ENCODE peak calls at places on chromosomes 11 and 22, in four cellular contexts. E is Panc1, T is HCT116, F is SK-N-SH. U is an unnamed sample.

GRCh38 chr22:40024201-40025061 is 29.7 kb downstream of the FAM83F start:
- DNase-seq in E (peak), T (peak), F (peak), U (peak)

GRCh38 chr11:89504270-89504669 is 13.1 kb upstream of the NOX4 start:
- DNase-seq in T (no peak), E (no peak), F (no peak), U (no peak)

GRCh38 chr22:36860821-36861659 is at the start of gene NCF4:
- DNase-seq in E (no peak), T (no peak), F (no peak), U (no peak)

GRCh38 chr11:57935402-57936049 is 88.2 kb upstream of the OR9Q1 start:
- DNase-seq in T (no peak), E (no peak), F (no peak), U (no peak)

GRCh38 chr11:940496-941135 is 14.9 kb downstream of the AP2A2 start:
- DNase-seq in T (no peak), E (no peak), F (no peak), U (no peak)

GRCh38 chr11:100176456-100176855 is 510.6 kb upstream of the ARHGAP42 start:
- DNase-seq in F (no peak), E (no peak), T (no peak), U (no peak)

GRCh38 chr11:6925636-6926207 is 504 bp upstream of the ZNF215 start:
- DNase-seq in E (peak), F (no peak), T (peak), U (peak)

GRCh38 chr11:105229257-105229656 is 89.7 kb upstream of the CARD18 start:
- DNase-seq in F (no peak), T (no peak), E (no peak), U (no peak)

GRCh38 chr11:86670179-86670578 is 2.2 kb downstream of the ME3 start:
- DNase-seq in F (no peak), E (no peak), T (no peak), U (no peak)

GRCh38 chr11:362642-363442 is 6.5 kb upstream of the B4GALNT4 start:
- DNase-seq in T (no peak), F (no peak), E (no peak), U (no peak)

GRCh38 chr22:50398698-50399648 is 55.8 kb downstream of the PPP6R2 start:
- DNase-seq in F (no peak), E (no peak), T (no peak), U (no peak)

GRCh38 chr11:118671254-118671653 is 8.2 kb downstream of the TREH start:
- DNase-seq in E (no peak), T (no peak), F (no peak), U (no peak)

GRCh38 chr22:37196539-37197450 is 8.7 kb upstream of the C1QTNF6 start:
- DNase-seq in T (peak), F (peak), E (no peak), U (no peak)

GRCh38 chr11:1339066-1339675 is 29.7 kb upstream of the TOLLIP start:
- DNase-seq in T (no peak), F (no peak), E (no peak), U (no peak)

GRCh38 chr11:17611049-17611448 is 64.0 kb downstream of the OTOG start:
- DNase-seq in E (no peak), F (no peak), T (no peak), U (no peak)

GRCh38 chr22:26547426-26547825 is 35.2 kb upstream of the TFIP11 start:
- DNase-seq in E (no peak), F (no peak), T (no peak), U (no peak)

GRCh38 chr22:39612811-39613548 is 42.4 kb downstream of the CACNA1I start:
- DNase-seq in T (no peak), E (no peak), F (no peak), U (no peak)

GRCh38 chr22:20435436-20436308 is 2.0 kb downstream of the SCARF2 start:
- DNase-seq in F (peak), T (no peak), E (no peak), U (no peak)

GRCh38 chr11:126186031-126186698 is 25.3 kb downstream of the RPUSD4 start:
- DNase-seq in T (no peak), F (no peak), E (no peak), U (no peak)

GRCh38 chr11:88414385-88414861 is 76.9 kb upstream of the CTSC start:
- DNase-seq in E (no peak), T (no peak), F (peak), U (no peak)

GRCh38 chr11:73944901-73945300 is 5.9 kb upstream of the DNAJB13 start:
- DNase-seq in E (no peak), F (no peak), T (no peak), U (no peak)

GRCh38 chr11:68441466-68442230 is 18.9 kb upstream of the PPP6R3 start:
- DNase-seq in F (peak), T (no peak), E (no peak), U (no peak)

GRCh38 chr22:46444390-46444854 is 93.0 kb downstream of the CELSR1 start:
- DNase-seq in E (no peak), F (no peak), T (no peak), U (peak)

GRCh38 chr22:27032121-27032761 is 374.9 kb downstream of the MIAT start:
- DNase-seq in F (peak), E (no peak), T (no peak), U (peak)

GRCh38 chr11:74770456-74770855 is 21.8 kb downstream of the RNF169 start:
- DNase-seq in F (no peak), E (no peak), T (no peak), U (no peak)

GRCh38 chr22:44449061-44449682 is 48.9 kb downstream of the RTL6 start:
- DNase-seq in E (no peak), F (no peak), T (no peak), U (no peak)

GRCh38 chr11:102447941-102448868 is 4.4 kb downstream of the TMEM123 start:
- DNase-seq in T (no peak), E (no peak), F (no peak), U (no peak)

GRCh38 chr11:123454060-123454651 is 24.1 kb downstream of the GRAMD1B start:
- DNase-seq in E (no peak), T (peak), F (no peak), U (no peak)

GRCh38 chr22:27554106-27554814 is 247.3 kb downstream of the MN1 start:
- DNase-seq in T (no peak), E (no peak), F (no peak), U (no peak)

GRCh38 chr22:36510966-36511881 is 4.4 kb upstream of the FOXRED2 start:
- DNase-seq in F (peak), E (no peak), T (no peak), U (peak)

GRCh38 chr11:15764329-15764728 is 592.0 kb downstream of the SOX6 start:
- DNase-seq in T (no peak), F (no peak), E (no peak), U (no peak)

GRCh38 chr22:43529954-43530863 is 118.4 kb downstream of the MPPED1 start:
- DNase-seq in T (no peak), E (no peak), F (no peak), U (no peak)

GRCh38 chr11:65501005-65501529 is 2.2 kb downstream of the MALAT1 start:
- DNase-seq in T (no peak), F (no peak), E (no peak), U (no peak)

GRCh38 chr11:65499713-65500261 is 942 bp downstream of the MALAT1 start:
- DNase-seq in T (no peak), F (no peak), E (no peak), U (no peak)

GRCh38 chr11:65501530-65502273 is 2.9 kb downstream of the MALAT1 start:
- DNase-seq in E (no peak), T (no peak), F (no peak), U (no peak)

GRCh38 chr11:65498977-65499712 is at the start of gene MALAT1:
- DNase-seq in F (peak), E (no peak), T (peak), U (peak)

GRCh38 chr11:65500262-65501004 is 1.6 kb downstream of the MALAT1 start:
- DNase-seq in T (no peak), F (no peak), E (no peak), U (no peak)
- TF ChIP-seq REST in T (no peak), F (peak), E (no peak), U (no peak)

DNA sequence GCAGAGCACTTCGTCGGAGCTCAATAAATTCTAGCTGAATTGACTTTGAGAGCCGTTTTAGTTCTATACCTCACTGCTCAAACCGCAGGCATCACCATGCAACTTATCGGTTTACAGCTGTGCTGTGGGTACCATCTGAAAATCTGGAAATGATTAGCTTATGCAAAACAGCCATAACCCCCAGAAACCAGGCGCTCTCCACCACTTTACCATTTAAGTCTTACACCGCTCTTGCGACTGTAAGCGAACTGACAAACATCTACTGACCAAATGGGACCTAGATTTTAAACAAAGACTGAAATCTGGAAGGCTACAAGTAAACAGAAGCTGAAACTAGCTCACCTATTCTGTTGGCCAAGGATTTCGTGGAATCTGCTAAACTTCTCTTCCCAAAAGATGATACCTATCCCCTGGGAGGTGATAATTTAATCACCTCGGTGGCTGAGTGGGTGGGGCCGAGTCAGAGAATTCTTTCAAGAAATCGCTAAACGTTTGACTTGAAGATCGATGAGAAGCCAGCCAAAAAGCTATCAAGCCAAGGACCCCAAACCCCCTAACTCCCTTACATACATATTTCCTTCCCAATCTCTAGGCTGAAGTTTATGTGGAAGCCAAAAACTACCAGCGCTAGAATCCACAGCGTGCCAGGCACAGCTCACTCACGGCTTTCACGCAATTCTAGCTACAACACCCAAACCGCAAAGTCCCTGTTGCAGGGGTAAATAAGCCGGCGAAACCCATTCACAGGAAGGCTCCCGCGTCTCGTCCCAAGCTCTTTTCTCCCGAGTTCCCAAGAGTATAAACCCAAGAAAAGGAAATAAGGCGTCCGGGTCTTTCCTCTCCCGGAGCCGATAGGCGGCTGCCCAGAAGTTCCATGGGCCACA is 644 bp downstream of the SPTY2D1 start:
- DNase-seq in T (no peak), F (peak), E (no peak), U (peak)
- TF ChIP-seq POLR2AphosphoS5 in T (no peak), F (no peak), E (no peak), U (no peak)

DNA sequence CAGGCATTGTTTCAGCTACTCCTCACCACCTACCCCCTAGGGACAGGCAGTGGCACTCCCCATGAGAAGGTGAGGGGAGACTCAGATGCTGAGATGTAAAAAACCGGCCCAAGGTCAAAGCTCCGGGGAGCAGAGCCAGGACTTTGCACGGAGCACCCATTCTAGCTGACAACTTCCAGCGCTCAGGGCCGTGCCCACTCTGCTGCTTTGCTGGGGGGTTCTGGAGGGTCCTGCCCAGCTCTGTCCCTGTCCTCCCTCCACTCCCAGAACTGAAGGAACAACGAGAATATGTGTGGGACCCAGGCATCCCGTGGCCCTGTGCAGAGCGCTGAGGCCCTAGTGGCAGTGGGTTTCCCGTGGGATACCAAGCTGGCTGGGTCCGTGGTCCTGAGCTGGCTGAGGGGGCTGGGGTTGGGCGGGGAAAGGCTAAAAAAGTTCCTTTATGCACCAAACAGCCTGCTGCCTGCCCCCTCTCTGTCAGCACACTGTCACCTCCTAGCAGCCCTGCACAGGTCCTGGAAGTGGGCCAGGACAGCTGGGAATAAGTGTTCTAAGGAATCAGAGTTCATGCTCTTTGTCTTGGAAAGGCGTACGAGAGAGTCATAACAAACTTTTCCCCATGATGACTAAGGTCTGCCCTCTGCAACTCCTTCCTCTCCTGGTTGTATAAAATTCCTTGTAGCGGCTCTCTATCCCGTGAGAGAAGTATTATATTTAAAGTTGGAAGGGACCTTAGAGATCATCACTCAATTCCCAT is 1.9 kb downstream of the MS4A10 start:
- DNase-seq in E (no peak), T (no peak), F (no peak), U (no peak)
- TF ChIP-seq REST in E (no peak), T (no peak), F (no peak), U (no peak)

GRCh38 chr11:66628061-66628603 is 10.4 kb upstream of the RBM4 start:
- DNase-seq in F (no peak), T (no peak), E (no peak), U (no peak)
- TF ChIP-seq POLR2AphosphoS5 in F (no peak), T (no peak), E (no peak), U (no peak)

GRCh38 chr11:11140510-11140909 is 212.5 kb downstream of the CSNK2A3 start:
- DNase-seq in T (no peak), F (no peak), E (no peak), U (no peak)
- TF ChIP-seq REST in T (no peak), F (no peak), E (no peak), U (no peak)

GRCh38 chr11:19474211-19474610 is 233.5 kb upstream of the E2F8 start:
- DNase-seq in E (no peak), F (no peak), T (no peak), U (no peak)

GRCh38 chr11:19467904-19468303 is 227.2 kb upstream of the E2F8 start:
- DNase-seq in E (no peak), F (no peak), T (no peak), U (no peak)

GRCh38 chr11:19474954-19475811 is 234.4 kb upstream of the E2F8 start:
- DNase-seq in T (no peak), E (no peak), F (peak), U (no peak)

GRCh38 chr11:19472679-19473078 is 231.9 kb upstream of the E2F8 start:
- DNase-seq in E (no peak), F (no peak), T (no peak), U (no peak)
- TF ChIP-seq POLR2AphosphoS5 in E (no peak), F (no peak), T (no peak), U (no peak)

GRCh38 chr11:71354394-71355105 is 93.6 kb downstream of the DHCR7 start:
- DNase-seq in T (no peak), F (no peak), E (no peak), U (no peak)

GRCh38 chr11:71352226-71352625 is 96.0 kb downstream of the DHCR7 start:
- DNase-seq in E (no peak), T (no peak), F (no peak), U (no peak)

GRCh38 chr11:71355266-71355665 is 92.9 kb downstream of the DHCR7 start:
- DNase-seq in T (no peak), F (no peak), E (no peak), U (no peak)

GRCh38 chr11:71352748-71353147 is 95.4 kb downstream of the DHCR7 start:
- DNase-seq in F (no peak), T (no peak), E (no peak), U (no peak)

GRCh38 chr11:71349627-71350026 is 97.2 kb upstream of the SHANK2 start:
- DNase-seq in E (no peak), T (no peak), F (no peak), U (no peak)
- TF ChIP-seq REST in E (no peak), T (no peak), F (no peak), U (no peak)

GRCh38 chr11:129969973-129970372 is 32.7 kb downstream of the PRDM10 start:
- DNase-seq in E (no peak), T (no peak), F (no peak), U (no peak)
- TF ChIP-seq POLR2AphosphoS5 in E (no peak), T (no peak), F (no peak), U (no peak)

GRCh38 chr11:108819957-108820356 is 155.1 kb downstream of the DDX10 start:
- DNase-seq in E (no peak), F (no peak), T (no peak), U (no peak)
- TF ChIP-seq REST in E (no peak), F (no peak), T (no peak), U (no peak)

U was measured in GM23338.